ENCODE peak calls at places on chromosome 17, in six cellular contexts. One of them, this sample, is unnamed.

GRCh38 chr17:32627233-32628008 is 140.6 kb downstream of the CDK5R1 start:
- DNase-seq in cardiac muscle cell: no peak
- DNase-seq in K562: no peak
- DNase-seq in left lung: no peak
- DNase-seq in dorsolateral prefrontal cortex: peak
- DNase-seq in CD8-positive, alpha-beta T cell: no peak
- DNase-seq in this sample: no peak

GRCh38 chr17:73719588-73720071 is 75.4 kb upstream of the SDK2 start:
- DNase-seq in cardiac muscle cell: peak
- DNase-seq in K562: no peak
- DNase-seq in left lung: no peak
- DNase-seq in dorsolateral prefrontal cortex: peak
- DNase-seq in CD8-positive, alpha-beta T cell: no peak
- DNase-seq in this sample: no peak

GRCh38 chr17:80538484-80538883 is 6.2 kb upstream of the RPTOR start:
- DNase-seq in cardiac muscle cell: no peak
- DNase-seq in K562: no peak
- DNase-seq in left lung: no peak
- DNase-seq in dorsolateral prefrontal cortex: no peak
- DNase-seq in CD8-positive, alpha-beta T cell: no peak
- DNase-seq in this sample: no peak

GRCh38 chr17:46976626-46977270 is 2.3 kb downstream of the RPRML start:
- DNase-seq in cardiac muscle cell: no peak
- DNase-seq in K562: peak
- DNase-seq in left lung: no peak
- DNase-seq in dorsolateral prefrontal cortex: no peak
- DNase-seq in CD8-positive, alpha-beta T cell: no peak
- DNase-seq in this sample: no peak

GRCh38 chr17:29378495-29378894 is 11.7 kb upstream of the TAOK1 start:
- DNase-seq in cardiac muscle cell: no peak
- DNase-seq in K562: no peak
- DNase-seq in left lung: no peak
- DNase-seq in dorsolateral prefrontal cortex: no peak
- DNase-seq in CD8-positive, alpha-beta T cell: no peak
- DNase-seq in this sample: no peak

GRCh38 chr17:17119533-17119932 is 77.3 kb downstream of the MPRIP start:
- DNase-seq in cardiac muscle cell: no peak
- DNase-seq in K562: no peak
- DNase-seq in left lung: peak
- DNase-seq in dorsolateral prefrontal cortex: no peak
- DNase-seq in CD8-positive, alpha-beta T cell: peak
- DNase-seq in this sample: no peak

GRCh38 chr17:51256101-51256500 is 3.7 kb downstream of the MBTD1 start:
- DNase-seq in cardiac muscle cell: no peak
- DNase-seq in K562: no peak
- DNase-seq in left lung: no peak
- DNase-seq in dorsolateral prefrontal cortex: no peak
- DNase-seq in CD8-positive, alpha-beta T cell: no peak
- DNase-seq in this sample: no peak

GRCh38 chr17:14672830-14673229 is 371.9 kb downstream of the HS3ST3B1 start:
- DNase-seq in cardiac muscle cell: peak
- DNase-seq in K562: no peak
- DNase-seq in left lung: no peak
- DNase-seq in dorsolateral prefrontal cortex: no peak
- DNase-seq in CD8-positive, alpha-beta T cell: no peak
- DNase-seq in this sample: no peak

GRCh38 chr17:76268015-76268749 is 3.0 kb downstream of the UBALD2 start:
- DNase-seq in cardiac muscle cell: no peak
- DNase-seq in K562: peak
- DNase-seq in left lung: peak
- DNase-seq in dorsolateral prefrontal cortex: peak
- DNase-seq in CD8-positive, alpha-beta T cell: no peak
- DNase-seq in this sample: no peak

GRCh38 chr17:45735488-45735887 is 48.6 kb upstream of the CRHR1 start:
- DNase-seq in cardiac muscle cell: no peak
- DNase-seq in K562: no peak
- DNase-seq in left lung: no peak
- DNase-seq in dorsolateral prefrontal cortex: no peak
- DNase-seq in CD8-positive, alpha-beta T cell: no peak
- DNase-seq in this sample: no peak

GRCh38 chr17:1077536-1078061 is 80.7 kb downstream of the TIMM22 start:
- DNase-seq in cardiac muscle cell: no peak
- DNase-seq in K562: no peak
- DNase-seq in left lung: peak
- DNase-seq in dorsolateral prefrontal cortex: no peak
- DNase-seq in CD8-positive, alpha-beta T cell: no peak
- DNase-seq in this sample: no peak

GRCh38 chr17:76191891-76192290 is 48.4 kb downstream of the RNF157 start:
- DNase-seq in cardiac muscle cell: no peak
- DNase-seq in K562: no peak
- DNase-seq in left lung: no peak
- DNase-seq in dorsolateral prefrontal cortex: no peak
- DNase-seq in CD8-positive, alpha-beta T cell: no peak
- DNase-seq in this sample: no peak

GRCh38 chr17:75219815-75220214 is 14.3 kb downstream of the NUP85 start:
- DNase-seq in cardiac muscle cell: no peak
- DNase-seq in K562: no peak
- DNase-seq in left lung: no peak
- DNase-seq in dorsolateral prefrontal cortex: no peak
- DNase-seq in CD8-positive, alpha-beta T cell: no peak
- DNase-seq in this sample: no peak

GRCh38 chr17:55133583-55133982 is 131.2 kb upstream of the HLF start:
- DNase-seq in cardiac muscle cell: no peak
- DNase-seq in K562: no peak
- DNase-seq in left lung: no peak
- DNase-seq in dorsolateral prefrontal cortex: no peak
- DNase-seq in CD8-positive, alpha-beta T cell: no peak
- DNase-seq in this sample: no peak

GRCh38 chr17:21532763-21533385 is 156.7 kb downstream of the KCNJ12 start:
- DNase-seq in cardiac muscle cell: no peak
- DNase-seq in K562: no peak
- DNase-seq in left lung: no peak
- DNase-seq in dorsolateral prefrontal cortex: no peak
- DNase-seq in CD8-positive, alpha-beta T cell: no peak
- DNase-seq in this sample: no peak

GRCh38 chr17:56648814-56649213 is 55.3 kb downstream of the NOG start:
- DNase-seq in cardiac muscle cell: no peak
- DNase-seq in K562: no peak
- DNase-seq in left lung: no peak
- DNase-seq in dorsolateral prefrontal cortex: no peak
- DNase-seq in CD8-positive, alpha-beta T cell: no peak
- DNase-seq in this sample: no peak

GRCh38 chr17:14525551-14526455 is 224.9 kb downstream of the HS3ST3B1 start:
- DNase-seq in cardiac muscle cell: no peak
- DNase-seq in K562: no peak
- DNase-seq in left lung: no peak
- DNase-seq in dorsolateral prefrontal cortex: no peak
- DNase-seq in CD8-positive, alpha-beta T cell: no peak
- DNase-seq in this sample: no peak

GRCh38 chr17:33049781-33050414 is 58.3 kb downstream of the SPACA3 start:
- DNase-seq in cardiac muscle cell: peak
- DNase-seq in K562: peak
- DNase-seq in left lung: no peak
- DNase-seq in dorsolateral prefrontal cortex: no peak
- DNase-seq in CD8-positive, alpha-beta T cell: peak
- DNase-seq in this sample: no peak

GRCh38 chr17:2905697-2906595 is 109.7 kb downstream of the RAP1GAP2 start:
- DNase-seq in cardiac muscle cell: no peak
- DNase-seq in K562: no peak
- DNase-seq in left lung: no peak
- DNase-seq in dorsolateral prefrontal cortex: no peak
- DNase-seq in CD8-positive, alpha-beta T cell: no peak
- DNase-seq in this sample: no peak

GRCh38 chr17:48192321-48192731 is 84.8 kb downstream of the SNX11 start:
- DNase-seq in cardiac muscle cell: no peak
- DNase-seq in K562: no peak
- DNase-seq in left lung: no peak
- DNase-seq in dorsolateral prefrontal cortex: no peak
- DNase-seq in CD8-positive, alpha-beta T cell: no peak
- DNase-seq in this sample: no peak

GRCh38 chr17:14052886-14053615 is 16.3 kb upstream of the COX10 start:
- DNase-seq in cardiac muscle cell: no peak
- DNase-seq in K562: no peak
- DNase-seq in left lung: no peak
- DNase-seq in dorsolateral prefrontal cortex: no peak
- DNase-seq in CD8-positive, alpha-beta T cell: no peak
- DNase-seq in this sample: no peak

GRCh38 chr17:57104461-57105175 is 19.6 kb downstream of the AKAP1 start:
- DNase-seq in cardiac muscle cell: no peak
- DNase-seq in K562: no peak
- DNase-seq in left lung: no peak
- DNase-seq in dorsolateral prefrontal cortex: no peak
- DNase-seq in CD8-positive, alpha-beta T cell: no peak
- DNase-seq in this sample: no peak

GRCh38 chr17:73657473-73658116 is 13.3 kb upstream of the SDK2 start:
- DNase-seq in cardiac muscle cell: peak
- DNase-seq in K562: peak
- DNase-seq in left lung: peak
- DNase-seq in dorsolateral prefrontal cortex: peak
- DNase-seq in CD8-positive, alpha-beta T cell: no peak
- DNase-seq in this sample: no peak

GRCh38 chr17:57636985-57637667 is 108.0 kb downstream of the CCDC182 start:
- DNase-seq in cardiac muscle cell: no peak
- DNase-seq in K562: no peak
- DNase-seq in left lung: no peak
- DNase-seq in dorsolateral prefrontal cortex: no peak
- DNase-seq in CD8-positive, alpha-beta T cell: no peak
- DNase-seq in this sample: peak

GRCh38 chr17:39636587-39636926 is 387 bp upstream of the STARD3 start:
- DNase-seq in cardiac muscle cell: no peak
- DNase-seq in K562: no peak
- DNase-seq in left lung: no peak
- DNase-seq in dorsolateral prefrontal cortex: no peak
- DNase-seq in CD8-positive, alpha-beta T cell: no peak
- DNase-seq in this sample: no peak

GRCh38 chr17:58668598-58668935 is 23.3 kb downstream of the TEX14 start:
- DNase-seq in cardiac muscle cell: no peak
- DNase-seq in K562: no peak
- DNase-seq in left lung: no peak
- DNase-seq in dorsolateral prefrontal cortex: no peak
- DNase-seq in CD8-positive, alpha-beta T cell: no peak
- DNase-seq in this sample: no peak

DNA sequence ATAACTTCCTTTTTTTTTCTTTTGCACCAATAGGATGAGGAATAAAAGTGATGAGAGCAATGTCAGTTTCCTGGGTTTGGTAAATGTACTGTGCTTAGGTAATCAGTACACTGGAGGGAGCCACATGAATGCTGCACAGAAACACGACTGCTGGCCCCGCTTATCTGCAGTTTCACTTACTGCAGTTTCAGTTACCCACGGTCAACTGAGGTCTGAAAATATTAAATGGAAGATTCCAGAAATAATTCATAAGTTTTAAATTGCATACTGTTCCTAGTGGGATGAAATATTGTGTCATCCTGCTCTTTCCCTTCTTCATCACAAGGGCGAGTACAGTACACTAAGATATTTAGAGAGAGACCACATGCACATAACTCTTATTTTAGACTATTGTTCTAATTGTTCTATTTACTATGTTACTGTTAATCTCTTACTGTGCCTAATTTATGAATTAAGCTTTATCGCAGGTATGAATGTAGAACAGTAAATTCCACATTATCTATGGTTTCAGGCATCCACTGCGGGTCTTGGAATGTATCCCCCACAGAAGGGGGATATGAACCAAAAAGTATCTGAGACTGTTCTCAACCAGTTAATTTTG is 6.4 kb upstream of the LGALS3BP start:
- DNase-seq in cardiac muscle cell: no peak
- DNase-seq in K562: peak
- DNase-seq in left lung: peak
- DNase-seq in dorsolateral prefrontal cortex: no peak
- DNase-seq in CD8-positive, alpha-beta T cell: no peak
- DNase-seq in this sample: no peak
- TF ChIP-seq CTCF in cardiac muscle cell: peak
- TF ChIP-seq CTCF in K562: peak
- TF ChIP-seq CTCF in left lung: no peak
- TF ChIP-seq CTCF in dorsolateral prefrontal cortex: no peak
- TF ChIP-seq CTCF in CD8-positive, alpha-beta T cell: peak
- TF ChIP-seq CTCF in this sample: peak

DNA sequence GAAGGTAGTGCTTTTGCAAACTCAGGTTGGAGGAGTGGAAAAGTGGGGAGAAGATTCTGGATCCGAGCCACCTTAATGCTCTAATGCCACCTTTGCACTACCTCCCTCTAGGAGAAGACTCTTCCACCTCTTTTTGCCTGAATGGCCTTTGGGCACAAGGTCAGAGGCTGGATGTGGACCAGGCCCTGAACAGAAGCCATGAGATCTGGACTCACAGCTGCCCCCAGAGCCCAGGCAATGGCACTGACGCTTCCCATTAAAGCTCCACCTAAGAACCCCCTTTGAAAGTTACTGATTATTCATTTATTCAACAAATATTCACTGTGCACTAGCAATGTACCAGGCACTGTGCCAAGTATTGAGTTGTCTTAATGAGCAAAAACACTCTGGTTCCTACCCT is 3.2 kb downstream of the SHBG start:
- DNase-seq in cardiac muscle cell: no peak
- DNase-seq in K562: no peak
- DNase-seq in left lung: no peak
- DNase-seq in dorsolateral prefrontal cortex: no peak
- DNase-seq in CD8-positive, alpha-beta T cell: no peak
- DNase-seq in this sample: no peak
- TF ChIP-seq CTCF in cardiac muscle cell: no peak
- TF ChIP-seq CTCF in K562: no peak
- TF ChIP-seq CTCF in left lung: no peak
- TF ChIP-seq CTCF in dorsolateral prefrontal cortex: no peak
- TF ChIP-seq CTCF in CD8-positive, alpha-beta T cell: no peak
- TF ChIP-seq CTCF in this sample: no peak

DNA sequence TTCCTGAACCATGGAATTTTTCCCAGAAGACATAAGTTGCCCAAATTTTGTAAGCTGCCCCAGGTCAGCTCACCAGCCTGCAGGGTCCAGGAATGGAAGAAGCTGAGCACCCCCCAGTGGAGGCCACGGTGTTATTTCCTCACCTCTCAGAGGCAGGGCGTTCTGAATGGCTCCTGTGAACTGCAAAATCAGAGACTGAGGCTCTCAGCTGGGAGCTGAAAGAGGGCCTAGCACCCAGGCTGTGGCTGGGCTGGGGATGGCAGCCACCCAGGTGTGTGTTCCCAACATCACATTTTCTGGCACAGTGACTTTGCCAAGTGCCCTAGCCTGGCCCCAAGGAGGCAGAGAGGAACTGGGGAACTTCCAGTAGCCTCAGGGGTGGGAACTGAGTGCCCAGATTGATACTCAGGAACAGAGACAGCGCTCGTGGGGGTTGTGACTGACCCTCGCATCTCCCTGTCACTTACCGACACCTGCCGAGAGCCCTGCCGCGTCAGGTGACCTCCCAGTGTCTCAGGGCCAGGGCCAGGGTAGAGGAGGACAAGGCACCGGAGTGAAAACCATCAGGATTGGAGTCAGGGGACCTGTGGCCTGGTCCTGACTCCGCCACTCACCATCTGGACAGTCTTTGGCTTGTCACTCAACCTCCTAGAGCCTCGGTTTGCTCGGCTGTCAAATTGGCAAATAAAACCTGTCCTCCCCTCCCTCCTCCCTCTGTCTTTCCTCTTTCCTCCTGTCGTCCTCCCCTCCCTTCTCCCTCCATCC is 11.3 kb downstream of the CACNG4 start:
- DNase-seq in cardiac muscle cell: no peak
- DNase-seq in K562: peak
- DNase-seq in left lung: peak
- DNase-seq in dorsolateral prefrontal cortex: no peak
- DNase-seq in CD8-positive, alpha-beta T cell: no peak
- DNase-seq in this sample: no peak
- TF ChIP-seq CTCF in cardiac muscle cell: peak
- TF ChIP-seq CTCF in K562: peak
- TF ChIP-seq CTCF in left lung: no peak
- TF ChIP-seq CTCF in dorsolateral prefrontal cortex: no peak
- TF ChIP-seq CTCF in CD8-positive, alpha-beta T cell: no peak
- TF ChIP-seq CTCF in this sample: peak

GRCh38 chr17:8630802-8631553 is 453 bp upstream of the MYH10 start:
- DNase-seq in cardiac muscle cell: peak
- DNase-seq in K562: peak
- DNase-seq in left lung: peak
- DNase-seq in dorsolateral prefrontal cortex: peak
- DNase-seq in CD8-positive, alpha-beta T cell: peak
- DNase-seq in this sample: peak
- TF ChIP-seq CTCF in cardiac muscle cell: no peak
- TF ChIP-seq CTCF in K562: peak
- TF ChIP-seq CTCF in left lung: no peak
- TF ChIP-seq CTCF in dorsolateral prefrontal cortex: no peak
- TF ChIP-seq CTCF in CD8-positive, alpha-beta T cell: no peak
- TF ChIP-seq CTCF in this sample: no peak